ENCODE peak calls at places on chromosomes 4 and X, in eight cellular contexts. One of them, this sample, is unnamed.
A peak's percentile ranks its signal among the peaks of the same experiment; 100 is the strongest.

GRCh38 chr4:121256346-121256745 is 92.2 kb upstream of the TNIP3 start:
- DNase-seq in lung: no peak
- DNase-seq in thyroid gland: no peak
- DNase-seq in CD4-positive, alpha-beta memory T cell: peak; percentile 12
- DNase-seq in skeletal muscle cell: peak; percentile 89
- DNase-seq in fibroblast of mammary gland: peak; percentile 95
- DNase-seq in HCT116: peak; percentile 13
- DNase-seq in HL-60: peak; percentile 74
- DNase-seq in this sample: peak; percentile 61

GRCh38 chrX:48864210-48864609 is 28.8 kb upstream of the PCSK1N start:
- DNase-seq in lung: no peak
- DNase-seq in thyroid gland: no peak
- DNase-seq in CD4-positive, alpha-beta memory T cell: no peak
- DNase-seq in skeletal muscle cell: no peak
- DNase-seq in fibroblast of mammary gland: peak; percentile 36
- DNase-seq in HCT116: no peak
- DNase-seq in HL-60: no peak
- DNase-seq in this sample: no peak

GRCh38 chrX:48737940-48738339 is 23.6 kb upstream of the GLOD5 start:
- DNase-seq in lung: no peak
- DNase-seq in thyroid gland: no peak
- DNase-seq in CD4-positive, alpha-beta memory T cell: no peak
- DNase-seq in skeletal muscle cell: no peak
- DNase-seq in fibroblast of mammary gland: no peak
- DNase-seq in HCT116: no peak
- DNase-seq in HL-60: no peak
- DNase-seq in this sample: no peak

GRCh38 chr4:118224239-118224829 is 128.5 kb downstream of the PRSS12 start:
- DNase-seq in lung: no peak
- DNase-seq in thyroid gland: no peak
- DNase-seq in CD4-positive, alpha-beta memory T cell: peak; percentile 14
- DNase-seq in skeletal muscle cell: peak; percentile 17
- DNase-seq in fibroblast of mammary gland: peak; percentile 78
- DNase-seq in HCT116: peak; percentile 67
- DNase-seq in HL-60: peak; percentile 3
- DNase-seq in this sample: peak; percentile 21

GRCh38 chr4:38008493-38009120 is 48.4 kb downstream of the PTTG2 start:
- DNase-seq in lung: no peak
- DNase-seq in thyroid gland: no peak
- DNase-seq in CD4-positive, alpha-beta memory T cell: no peak
- DNase-seq in skeletal muscle cell: no peak
- DNase-seq in fibroblast of mammary gland: no peak
- DNase-seq in HCT116: no peak
- DNase-seq in HL-60: no peak
- DNase-seq in this sample: no peak

GRCh38 chrX:30065226-30065625 is 150.1 kb upstream of the MAGEB2 start:
- DNase-seq in lung: no peak
- DNase-seq in thyroid gland: no peak
- DNase-seq in CD4-positive, alpha-beta memory T cell: no peak
- DNase-seq in skeletal muscle cell: no peak
- DNase-seq in fibroblast of mammary gland: no peak
- DNase-seq in HCT116: no peak
- DNase-seq in HL-60: no peak
- DNase-seq in this sample: no peak

GRCh38 chr4:7266525-7267292 is 74.4 kb downstream of the SORCS2 start:
- DNase-seq in lung: no peak
- DNase-seq in thyroid gland: no peak
- DNase-seq in CD4-positive, alpha-beta memory T cell: no peak
- DNase-seq in skeletal muscle cell: peak; percentile 60
- DNase-seq in fibroblast of mammary gland: peak; percentile 92
- DNase-seq in HCT116: peak; percentile 32
- DNase-seq in HL-60: no peak
- DNase-seq in this sample: no peak

GRCh38 chr4:160194716-160195115 is 1091.8 kb downstream of the RAPGEF2 start:
- DNase-seq in lung: no peak
- DNase-seq in thyroid gland: no peak
- DNase-seq in CD4-positive, alpha-beta memory T cell: no peak
- DNase-seq in skeletal muscle cell: no peak
- DNase-seq in fibroblast of mammary gland: no peak
- DNase-seq in HCT116: no peak
- DNase-seq in HL-60: no peak
- DNase-seq in this sample: no peak

GRCh38 chr4:139740531-139741041 is 75.0 kb downstream of the MGST2 start:
- DNase-seq in lung: peak; percentile 52
- DNase-seq in thyroid gland: peak; percentile 53
- DNase-seq in CD4-positive, alpha-beta memory T cell: no peak
- DNase-seq in skeletal muscle cell: peak; percentile 89
- DNase-seq in fibroblast of mammary gland: peak; percentile 95
- DNase-seq in HCT116: no peak
- DNase-seq in HL-60: peak; percentile 23
- DNase-seq in this sample: no peak

GRCh38 chr4:26434030-26434639 is 56.1 kb downstream of the CCKAR start:
- DNase-seq in lung: no peak
- DNase-seq in thyroid gland: no peak
- DNase-seq in CD4-positive, alpha-beta memory T cell: no peak
- DNase-seq in skeletal muscle cell: no peak
- DNase-seq in fibroblast of mammary gland: peak; percentile 46
- DNase-seq in HCT116: no peak
- DNase-seq in HL-60: no peak
- DNase-seq in this sample: no peak

GRCh38 chr4:119683518-119683917 is 54.9 kb upstream of the PDE5A start:
- DNase-seq in lung: no peak
- DNase-seq in thyroid gland: no peak
- DNase-seq in CD4-positive, alpha-beta memory T cell: no peak
- DNase-seq in skeletal muscle cell: peak; percentile 24
- DNase-seq in fibroblast of mammary gland: peak; percentile 80
- DNase-seq in HCT116: no peak
- DNase-seq in HL-60: no peak
- DNase-seq in this sample: no peak

GRCh38 chr4:154506253-154506652 is 14.7 kb upstream of the DCHS2 start:
- DNase-seq in lung: no peak
- DNase-seq in thyroid gland: no peak
- DNase-seq in CD4-positive, alpha-beta memory T cell: no peak
- DNase-seq in skeletal muscle cell: peak; percentile 15
- DNase-seq in fibroblast of mammary gland: peak; percentile 53
- DNase-seq in HCT116: peak; percentile 13
- DNase-seq in HL-60: no peak
- DNase-seq in this sample: no peak

GRCh38 chrX:100863326-100863854 is 10.8 kb downstream of the NOX1 start:
- DNase-seq in lung: no peak
- DNase-seq in thyroid gland: no peak
- DNase-seq in CD4-positive, alpha-beta memory T cell: no peak
- DNase-seq in skeletal muscle cell: no peak
- DNase-seq in fibroblast of mammary gland: no peak
- DNase-seq in HCT116: no peak
- DNase-seq in HL-60: no peak
- DNase-seq in this sample: no peak

GRCh38 chr4:118034061-118034785 is at the start of gene NDST3:
- DNase-seq in lung: peak; percentile 55
- DNase-seq in thyroid gland: peak; percentile 82
- DNase-seq in CD4-positive, alpha-beta memory T cell: no peak
- DNase-seq in skeletal muscle cell: peak; percentile 2
- DNase-seq in fibroblast of mammary gland: peak; percentile 47
- DNase-seq in HCT116: peak; percentile 71
- DNase-seq in HL-60: peak; percentile 81
- DNase-seq in this sample: no peak

GRCh38 chr4:165631912-165632311 is 241.1 kb upstream of the TLL1 start:
- DNase-seq in lung: no peak
- DNase-seq in thyroid gland: no peak
- DNase-seq in CD4-positive, alpha-beta memory T cell: no peak
- DNase-seq in skeletal muscle cell: no peak
- DNase-seq in fibroblast of mammary gland: no peak
- DNase-seq in HCT116: no peak
- DNase-seq in HL-60: no peak
- DNase-seq in this sample: no peak

GRCh38 chr4:40325406-40326019 is 9.6 kb upstream of the CHRNA9 start:
- DNase-seq in lung: peak; percentile 54
- DNase-seq in thyroid gland: peak; percentile 66
- DNase-seq in CD4-positive, alpha-beta memory T cell: peak; percentile 80
- DNase-seq in skeletal muscle cell: peak; percentile 49
- DNase-seq in fibroblast of mammary gland: peak; percentile 77
- DNase-seq in HCT116: peak; percentile 58
- DNase-seq in HL-60: peak; percentile 69
- DNase-seq in this sample: no peak

GRCh38 chr4:157172011-157172410 is 48.5 kb upstream of the GRIA2 start:
- DNase-seq in lung: no peak
- DNase-seq in thyroid gland: no peak
- DNase-seq in CD4-positive, alpha-beta memory T cell: no peak
- DNase-seq in skeletal muscle cell: no peak
- DNase-seq in fibroblast of mammary gland: peak; percentile 44
- DNase-seq in HCT116: peak; percentile 10
- DNase-seq in HL-60: no peak
- DNase-seq in this sample: no peak

GRCh38 chrX:1380672-1381233 is 11.2 kb downstream of the SLC25A6 start:
- DNase-seq in lung: no peak
- DNase-seq in thyroid gland: no peak
- DNase-seq in CD4-positive, alpha-beta memory T cell: no peak
- DNase-seq in skeletal muscle cell: no peak
- DNase-seq in fibroblast of mammary gland: no peak
- DNase-seq in HCT116: no peak
- DNase-seq in HL-60: no peak
- DNase-seq in this sample: no peak

GRCh38 chrX:151174581-151175282 is 1.7 kb upstream of the GPR50 start:
- DNase-seq in lung: no peak
- DNase-seq in thyroid gland: no peak
- DNase-seq in CD4-positive, alpha-beta memory T cell: no peak
- DNase-seq in skeletal muscle cell: no peak
- DNase-seq in fibroblast of mammary gland: no peak
- DNase-seq in HCT116: no peak
- DNase-seq in HL-60: no peak
- DNase-seq in this sample: no peak
- H3K4me3 ChIP-seq in lung: no peak overlapping the region
- H3K4me3 ChIP-seq in thyroid gland: no peak overlapping the region
- H3K4me3 ChIP-seq in CD4-positive, alpha-beta memory T cell: no peak overlapping the region
- H3K4me3 ChIP-seq in skeletal muscle cell: no peak overlapping the region
- H3K4me3 ChIP-seq in fibroblast of mammary gland: no peak overlapping the region
- H3K4me3 ChIP-seq in HCT116: no peak overlapping the region
- H3K4me3 ChIP-seq in HL-60: no peak overlapping the region
- H3K4me3 ChIP-seq in this sample: no peak overlapping the region

GRCh38 chrX:33211356-33212254 is at the start of gene DMD:
- DNase-seq in lung: peak; percentile 48
- DNase-seq in thyroid gland: peak; percentile 24
- DNase-seq in CD4-positive, alpha-beta memory T cell: no peak
- DNase-seq in skeletal muscle cell: peak; percentile 66
- DNase-seq in fibroblast of mammary gland: peak; percentile 61
- DNase-seq in HCT116: no peak
- DNase-seq in HL-60: no peak
- DNase-seq in this sample: no peak
- H3K4me3 ChIP-seq in lung: no peak within 1 kb of the TSS
- H3K4me3 ChIP-seq in thyroid gland: no peak within 1 kb of the TSS
- H3K4me3 ChIP-seq in CD4-positive, alpha-beta memory T cell: no peak within 1 kb of the TSS
- H3K4me3 ChIP-seq in skeletal muscle cell: peak within 1 kb of the TSS; percentile 43
- H3K4me3 ChIP-seq in fibroblast of mammary gland: peak within 1 kb of the TSS; percentile 15
- H3K4me3 ChIP-seq in HCT116: no peak within 1 kb of the TSS
- H3K4me3 ChIP-seq in HL-60: no peak within 1 kb of the TSS
- H3K4me3 ChIP-seq in this sample: no peak within 1 kb of the TSS

GRCh38 chr4:8391972-8392371 is 48.6 kb downstream of the ACOX3 start:
- DNase-seq in lung: peak; percentile 52
- DNase-seq in thyroid gland: no peak
- DNase-seq in CD4-positive, alpha-beta memory T cell: no peak
- DNase-seq in skeletal muscle cell: peak; percentile 81
- DNase-seq in fibroblast of mammary gland: peak; percentile 93
- DNase-seq in HCT116: no peak
- DNase-seq in HL-60: no peak
- DNase-seq in this sample: peak; percentile 67
- H3K4me3 ChIP-seq in lung: no peak overlapping the region
- H3K4me3 ChIP-seq in thyroid gland: no peak overlapping the region
- H3K4me3 ChIP-seq in CD4-positive, alpha-beta memory T cell: no peak overlapping the region
- H3K4me3 ChIP-seq in skeletal muscle cell: no peak overlapping the region
- H3K4me3 ChIP-seq in fibroblast of mammary gland: no peak overlapping the region
- H3K4me3 ChIP-seq in HCT116: no peak overlapping the region
- H3K4me3 ChIP-seq in HL-60: no peak overlapping the region
- H3K4me3 ChIP-seq in this sample: no peak overlapping the region

GRCh38 chr4:15021301-15021700 is 19.0 kb downstream of the CPEB2 start:
- DNase-seq in lung: no peak
- DNase-seq in thyroid gland: no peak
- DNase-seq in CD4-positive, alpha-beta memory T cell: no peak
- DNase-seq in skeletal muscle cell: no peak
- DNase-seq in fibroblast of mammary gland: no peak
- DNase-seq in HCT116: no peak
- DNase-seq in HL-60: no peak
- DNase-seq in this sample: no peak
- H3K4me3 ChIP-seq in lung: no peak overlapping the region
- H3K4me3 ChIP-seq in thyroid gland: no peak overlapping the region
- H3K4me3 ChIP-seq in CD4-positive, alpha-beta memory T cell: no peak overlapping the region
- H3K4me3 ChIP-seq in skeletal muscle cell: no peak overlapping the region
- H3K4me3 ChIP-seq in fibroblast of mammary gland: no peak overlapping the region
- H3K4me3 ChIP-seq in HCT116: no peak overlapping the region
- H3K4me3 ChIP-seq in HL-60: no peak overlapping the region
- H3K4me3 ChIP-seq in this sample: no peak overlapping the region

DNA sequence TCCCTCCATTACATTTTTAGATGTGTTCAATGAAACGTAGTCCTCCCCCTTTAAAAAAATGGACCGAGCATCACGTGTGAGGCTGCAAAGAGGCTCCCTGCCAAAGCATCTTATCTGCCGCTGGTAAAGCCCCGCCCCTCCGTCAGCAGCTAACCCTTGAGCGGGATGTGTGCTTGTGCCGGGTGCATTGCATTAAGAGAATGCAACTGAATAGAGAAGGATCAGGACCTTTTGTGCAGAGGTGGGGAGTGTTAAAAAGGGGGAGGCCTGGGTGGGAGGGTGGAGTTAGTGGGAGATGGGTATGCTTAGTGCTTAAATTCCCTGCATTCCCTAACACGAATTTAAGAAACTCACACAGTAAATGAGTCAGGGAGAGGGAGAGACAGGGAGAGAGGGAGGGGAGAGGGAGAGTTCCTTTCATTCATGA is 66.0 kb downstream of the TBL1X start:
- DNase-seq in lung: peak; percentile 49
- DNase-seq in thyroid gland: peak; percentile 77
- DNase-seq in CD4-positive, alpha-beta memory T cell: peak; percentile 61
- DNase-seq in skeletal muscle cell: peak; percentile 85
- DNase-seq in fibroblast of mammary gland: peak; percentile 81
- DNase-seq in HCT116: no peak
- DNase-seq in HL-60: peak; percentile 16
- DNase-seq in this sample: no peak
- H3K4me3 ChIP-seq in lung: no peak overlapping the region
- H3K4me3 ChIP-seq in thyroid gland: no peak overlapping the region
- H3K4me3 ChIP-seq in CD4-positive, alpha-beta memory T cell: no peak overlapping the region
- H3K4me3 ChIP-seq in skeletal muscle cell: no peak overlapping the region
- H3K4me3 ChIP-seq in fibroblast of mammary gland: peak overlapping the region; percentile 4
- H3K4me3 ChIP-seq in HCT116: no peak overlapping the region
- H3K4me3 ChIP-seq in HL-60: no peak overlapping the region
- H3K4me3 ChIP-seq in this sample: no peak overlapping the region

GRCh38 chr4:8858188-8858924 is 13.3 kb downstream of the HMX1 start:
- DNase-seq in lung: no peak
- DNase-seq in thyroid gland: no peak
- DNase-seq in CD4-positive, alpha-beta memory T cell: no peak
- DNase-seq in skeletal muscle cell: no peak
- DNase-seq in fibroblast of mammary gland: no peak
- DNase-seq in HCT116: no peak
- DNase-seq in HL-60: no peak
- DNase-seq in this sample: no peak
- H3K4me3 ChIP-seq in lung: no peak overlapping the region
- H3K4me3 ChIP-seq in thyroid gland: no peak overlapping the region
- H3K4me3 ChIP-seq in CD4-positive, alpha-beta memory T cell: no peak overlapping the region
- H3K4me3 ChIP-seq in skeletal muscle cell: no peak overlapping the region
- H3K4me3 ChIP-seq in fibroblast of mammary gland: no peak overlapping the region
- H3K4me3 ChIP-seq in HCT116: no peak overlapping the region
- H3K4me3 ChIP-seq in HL-60: no peak overlapping the region
- H3K4me3 ChIP-seq in this sample: no peak overlapping the region

This sample was measured in GM12864.